ENCODE peak calls at places on chromosomes 3 and 15, in four cellular contexts. R is CD4-positive, alpha-beta memory T cell; W is right cardiac atrium; B is pancreas. H is an unnamed sample.

GRCh38 chr3:135325096-135325495 is 530.0 kb downstream of the EPHB1 start:
- DNase-seq in B (no peak), W (no peak), R (no peak), H (no peak)

GRCh38 chr3:127071597-127072001 is 88.7 kb downstream of the PLXNA1 start:
- DNase-seq in R (no peak), W (no peak), B (no peak), H (no peak)

GRCh38 chr3:109926376-109926775 is 589.0 kb upstream of the DPPA4 start:
- DNase-seq in B (no peak), R (no peak), W (no peak), H (no peak)

GRCh38 chr15:101530224-101530958 is 40.9 kb upstream of the PCSK6 start:
- DNase-seq in B (no peak), R (no peak), W (no peak), H (no peak)

GRCh38 chr3:146503459-146504202 is 34.3 kb upstream of the PLSCR2 start:
- DNase-seq in B (no peak), R (no peak), W (no peak), H (no peak)

GRCh38 chr3:43198791-43199644 is 87.3 kb upstream of the SNRK start:
- DNase-seq in W (no peak), R (no peak), B (no peak), H (no peak)

GRCh38 chr15:91200101-91200754 is 100.2 kb downstream of the SV2B start:
- DNase-seq in W (no peak), R (no peak), B (no peak), H (no peak)

GRCh38 chr3:4981688-4982494 is 2.7 kb downstream of the BHLHE40 start:
- DNase-seq in B (peak), R (no peak), W (no peak), H (no peak)

GRCh38 chr15:61003683-61004299 is 225.3 kb downstream of the RORA start:
- DNase-seq in R (no peak), W (no peak), B (no peak), H (no peak)

GRCh38 chr15:48415036-48415886 is 84.0 kb downstream of the DUT start:
- DNase-seq in R (no peak), W (no peak), B (no peak), H (no peak)

GRCh38 chr3:195001261-195001660 is 269.7 kb downstream of the XXYLT1 start:
- DNase-seq in R (no peak), B (no peak), W (no peak), H (no peak)

GRCh38 chr15:51307325-51307724 is 31.1 kb downstream of the CYP19A1 start:
- DNase-seq in B (no peak), W (no peak), R (no peak), H (no peak)

GRCh38 chr3:142332390-142332789 is 107.0 kb upstream of the GK5 start:
- DNase-seq in B (no peak), R (no peak), W (no peak), H (no peak)

GRCh38 chr15:41900526-41901380 is 6.9 kb upstream of the SPTBN5 start:
- DNase-seq in W (no peak), R (no peak), B (no peak), H (no peak)

GRCh38 chr15:90596943-90597342 is 67.2 kb downstream of the CRTC3 start:
- DNase-seq in B (no peak), W (no peak), R (no peak), H (no peak)

GRCh38 chr15:86061581-86061980 is 18.1 kb upstream of the AGBL1 start:
- DNase-seq in B (no peak), R (no peak), W (no peak), H (no peak)

GRCh38 chr3:156655819-156656566 is 18.4 kb upstream of the TIPARP start:
- DNase-seq in B (no peak), R (no peak), W (no peak), H (no peak)

GRCh38 chr3:161031134-161031533 is 74.0 kb downstream of the B3GALNT1 start:
- DNase-seq in R (no peak), W (no peak), B (no peak), H (no peak)

GRCh38 chr15:87874896-87875661 is 381.5 kb downstream of the NTRK3 start:
- DNase-seq in R (no peak), B (peak), W (no peak), H (no peak)

GRCh38 chr15:60518511-60518910 is 39.6 kb upstream of the ICE2 start:
- DNase-seq in W (no peak), B (no peak), R (no peak), H (no peak)

GRCh38 chr15:48449734-48450133 is 118.5 kb downstream of the DUT start:
- DNase-seq in W (no peak), R (no peak), B (no peak), H (no peak)

GRCh38 chr15:89383635-89384604 is 49.3 kb upstream of the POLG start:
- DNase-seq in R (no peak), W (peak), B (no peak), H (no peak)

GRCh38 chr3:103863381-103863780 is 1428.6 kb downstream of the ZPLD1 start:
- DNase-seq in B (no peak), R (no peak), W (no peak), H (no peak)

GRCh38 chr3:45940004-45940780 is 3.1 kb upstream of the CXCR6 start:
- DNase-seq in R (no peak), W (no peak), B (no peak), H (no peak)

GRCh38 chr3:144312702-144313101 is 341.1 kb downstream of the DIPK2A start:
- DNase-seq in B (no peak), W (no peak), R (no peak), H (no peak)

GRCh38 chr3:81998139-81998755 is 236.8 kb upstream of the GBE1 start:
- DNase-seq in B (no peak), W (no peak), R (no peak), H (no peak)

GRCh38 chr3:115428825-115429224 is 194.5 kb upstream of the GAP43 start:
- DNase-seq in B (no peak), R (no peak), W (peak), H (no peak)

GRCh38 chr3:23594897-23595670 is 210.7 kb upstream of the UBE2E1 start:
- DNase-seq in R (no peak), W (no peak), B (no peak), H (no peak)

H was measured in KG1.